ENCODE peak calls at places on chromosomes 2 and 18, in four cellular contexts. One of them, this sample, is unnamed.
A peak's percentile ranks its signal among the peaks of the same experiment; 100 is the strongest.

GRCh38 chr2:5365871-5366461 is 326.2 kb upstream of the SOX11 start:
- DNase-seq in activated gamma-delta T cell treated with Interleukin-2 at 50 U/mL for 16 hours: no peak
- DNase-seq in nucleus accumbens: peak; percentile 16
- DNase-seq in prostate gland: peak; percentile 49
- DNase-seq in this sample: peak; percentile 1

GRCh38 chr2:179636100-179636980 is 225.1 kb downstream of the ZNF385B start:
- DNase-seq in prostate gland: no peak
- DNase-seq in activated gamma-delta T cell treated with Interleukin-2 at 50 U/mL for 16 hours: no peak
- DNase-seq in nucleus accumbens: no peak
- DNase-seq in this sample: no peak

GRCh38 chr18:55658598-55658997 is 70.6 kb upstream of the TCF4 start:
- DNase-seq in activated gamma-delta T cell treated with Interleukin-2 at 50 U/mL for 16 hours: no peak
- DNase-seq in prostate gland: no peak
- DNase-seq in nucleus accumbens: no peak
- DNase-seq in this sample: no peak

GRCh38 chr2:239009001-239009961 is 161.4 kb downstream of the TWIST2 start:
- DNase-seq in nucleus accumbens: no peak
- DNase-seq in prostate gland: no peak
- DNase-seq in activated gamma-delta T cell treated with Interleukin-2 at 50 U/mL for 16 hours: no peak
- DNase-seq in this sample: no peak

GRCh38 chr2:179805001-179805400 is 56.4 kb downstream of the ZNF385B start:
- DNase-seq in nucleus accumbens: no peak
- DNase-seq in activated gamma-delta T cell treated with Interleukin-2 at 50 U/mL for 16 hours: no peak
- DNase-seq in prostate gland: no peak
- DNase-seq in this sample: no peak

GRCh38 chr2:26270363-26270762 is 25.6 kb downstream of the HADHB start:
- DNase-seq in prostate gland: no peak
- DNase-seq in activated gamma-delta T cell treated with Interleukin-2 at 50 U/mL for 16 hours: no peak
- DNase-seq in nucleus accumbens: no peak
- DNase-seq in this sample: no peak

GRCh38 chr2:9772999-9773904 is 70.0 kb upstream of the TAF1B start:
- DNase-seq in prostate gland: no peak
- DNase-seq in nucleus accumbens: no peak
- DNase-seq in activated gamma-delta T cell treated with Interleukin-2 at 50 U/mL for 16 hours: no peak
- DNase-seq in this sample: no peak

GRCh38 chr2:86238354-86238753 is 39.1 kb downstream of the MRPL35 start:
- DNase-seq in prostate gland: no peak
- DNase-seq in nucleus accumbens: no peak
- DNase-seq in activated gamma-delta T cell treated with Interleukin-2 at 50 U/mL for 16 hours: no peak
- DNase-seq in this sample: no peak

GRCh38 chr2:54597153-54597827 is 126.2 kb upstream of the EML6 start:
- DNase-seq in activated gamma-delta T cell treated with Interleukin-2 at 50 U/mL for 16 hours: no peak
- DNase-seq in prostate gland: no peak
- DNase-seq in nucleus accumbens: no peak
- DNase-seq in this sample: peak; percentile 49

GRCh38 chr18:61609131-61609530 is 275.9 kb downstream of the CDH20 start:
- DNase-seq in activated gamma-delta T cell treated with Interleukin-2 at 50 U/mL for 16 hours: no peak
- DNase-seq in prostate gland: no peak
- DNase-seq in nucleus accumbens: no peak
- DNase-seq in this sample: no peak

GRCh38 chr2:160306985-160307384 is 106.9 kb upstream of the ITGB6 start:
- DNase-seq in nucleus accumbens: no peak
- DNase-seq in activated gamma-delta T cell treated with Interleukin-2 at 50 U/mL for 16 hours: no peak
- DNase-seq in prostate gland: no peak
- DNase-seq in this sample: peak; percentile 92

GRCh38 chr2:239275871-239276812 is 124.7 kb downstream of the HDAC4 start:
- DNase-seq in nucleus accumbens: peak; percentile 69
- DNase-seq in activated gamma-delta T cell treated with Interleukin-2 at 50 U/mL for 16 hours: no peak
- DNase-seq in prostate gland: no peak
- DNase-seq in this sample: no peak

GRCh38 chr2:25851740-25852503 is 26.4 kb downstream of the ASXL2 start:
- DNase-seq in nucleus accumbens: no peak
- DNase-seq in activated gamma-delta T cell treated with Interleukin-2 at 50 U/mL for 16 hours: peak; percentile 23
- DNase-seq in prostate gland: no peak
- DNase-seq in this sample: peak; percentile 63

GRCh38 chr2:126663184-126663963 is 7.4 kb downstream of the GYPC start:
- DNase-seq in nucleus accumbens: no peak
- DNase-seq in prostate gland: no peak
- DNase-seq in activated gamma-delta T cell treated with Interleukin-2 at 50 U/mL for 16 hours: no peak
- DNase-seq in this sample: no peak

GRCh38 chr2:71716697-71717624 is 263.6 kb downstream of the DYSF start:
- DNase-seq in nucleus accumbens: no peak
- DNase-seq in activated gamma-delta T cell treated with Interleukin-2 at 50 U/mL for 16 hours: no peak
- DNase-seq in prostate gland: peak; percentile 33
- DNase-seq in this sample: peak; percentile 82

GRCh38 chr18:30562231-30562630 is 480.3 kb downstream of the DSC3 start:
- DNase-seq in nucleus accumbens: no peak
- DNase-seq in prostate gland: no peak
- DNase-seq in activated gamma-delta T cell treated with Interleukin-2 at 50 U/mL for 16 hours: no peak
- DNase-seq in this sample: no peak

GRCh38 chr2:184597571-184597980 is 753 bp upstream of the ZNF804A start:
- DNase-seq in prostate gland: no peak
- DNase-seq in nucleus accumbens: no peak
- DNase-seq in activated gamma-delta T cell treated with Interleukin-2 at 50 U/mL for 16 hours: no peak
- DNase-seq in this sample: peak; percentile 24